ENCODE peak calls at places on chromosomes 3 and 15, in four cellular contexts. K, I, F and B are unnamed samples.

GRCh38 chr3:66809579-66809958 is 188.5 kb upstream of the KBTBD8 start:
- DNase-seq in F (peak; percentile 50), I (no peak), K (peak; percentile 15), B (no peak)

GRCh38 chr15:90650117-90650955 is 66.8 kb upstream of the BLM start:
- DNase-seq in K (no peak), I (no peak), F (no peak), B (no peak)

GRCh38 chr15:90954712-90955671 is at the start of gene RCCD1:
- DNase-seq in K (peak; percentile 97), F (peak; percentile 96), I (peak; percentile 95), B (no peak)

GRCh38 chr3:146823622-146824021 is 218.5 kb upstream of the PLSCR5 start:
- DNase-seq in F (no peak), K (no peak), I (no peak), B (no peak)

GRCh38 chr3:149489060-149489690 is 14.7 kb downstream of the TM4SF4 start:
- DNase-seq in I (no peak), K (peak; percentile 19), F (no peak), B (peak; percentile 41)

GRCh38 chr3:169297214-169297613 is 366.3 kb downstream of the MECOM start:
- DNase-seq in K (no peak), F (no peak), I (no peak), B (no peak)

GRCh38 chr3:72678380-72678779 is 169.9 kb downstream of the SHQ1 start:
- DNase-seq in F (no peak), I (no peak), K (no peak), B (no peak)

GRCh38 chr3:59411176-59411575 is 361.4 kb upstream of the CFAP20DC start:
- DNase-seq in F (no peak), K (no peak), I (no peak), B (no peak)